ENCODE peak calls at places on chromosomes 1 and 21, in ten cellular contexts. O, R, M, D, T, G, H, S, P and J are unnamed samples.

GRCh38 chr1:202291961-202292712 is 49.6 kb downstream of the UBE2T start:
- DNase-seq in O (no peak), R (peak), M (no peak), D (no peak), T (no peak), G (no peak), H (no peak), S (peak), P (no peak), J (no peak)

GRCh38 chr21:36994501-36995189 is 11.9 kb upstream of the RIPPLY3 start:
- DNase-seq in O (no peak), R (no peak), M (no peak), D (no peak), T (no peak), G (no peak), H (peak), S (no peak), P (no peak), J (no peak)

GRCh38 chr1:156689960-156690672 is 12.9 kb upstream of the NES start:
- DNase-seq in O (no peak), R (no peak), M (no peak), D (no peak), T (peak), G (no peak), H (no peak), S (no peak), P (no peak), J (peak)

GRCh38 chr1:179263121-179263520 is 30.5 kb upstream of the SOAT1 start:
- DNase-seq in O (no peak), R (no peak), M (no peak), D (no peak), T (no peak), G (no peak), H (no peak), S (no peak), P (no peak), J (no peak)

GRCh38 chr1:226892534-226892895 is 22.1 kb downstream of the PSEN2 start:
- DNase-seq in O (no peak), R (no peak), M (no peak), D (no peak), T (no peak), G (no peak), H (no peak), S (no peak), P (no peak), J (no peak)

GRCh38 chr1:232149302-232150201 is 480.4 kb downstream of the SIPA1L2 start:
- DNase-seq in O (no peak), R (peak), M (no peak), D (no peak), T (no peak), G (no peak), H (no peak), S (no peak), P (no peak), J (no peak)

GRCh38 chr1:15756143-15757015 is 2.2 kb upstream of the FBLIM1 start:
- DNase-seq in O (no peak), R (no peak), M (no peak), D (no peak), T (no peak), G (no peak), H (no peak), S (no peak), P (no peak), J (no peak)

GRCh38 chr1:26099780-26100179 is 11.8 kb upstream of the PDIK1L start:
- DNase-seq in O (no peak), R (no peak), M (no peak), D (no peak), T (no peak), G (no peak), H (no peak), S (no peak), P (no peak), J (no peak)

GRCh38 chr21:38260426-38260825 is 3.6 kb downstream of the KCNJ15 start:
- DNase-seq in O (no peak), R (no peak), M (no peak), D (no peak), T (no peak), G (no peak), H (no peak), S (no peak), P (no peak), J (no peak)

GRCh38 chr1:159190441-159190840 is 14.2 kb upstream of the ACKR1 start:
- DNase-seq in O (no peak), R (no peak), M (no peak), D (no peak), T (no peak), G (no peak), H (no peak), S (no peak), P (no peak), J (no peak)

GRCh38 chr21:35963920-35964451 is 96.3 kb downstream of the SETD4 start:
- DNase-seq in O (no peak), R (no peak), M (no peak), D (no peak), T (no peak), G (no peak), H (no peak), S (no peak), P (no peak), J (no peak)

GRCh38 chr1:219066631-219067349 is 106.9 kb upstream of the LYPLAL1 start:
- DNase-seq in O (no peak), R (peak), M (peak), D (no peak), T (no peak), G (no peak), H (no peak), S (peak), P (no peak), J (no peak)

GRCh38 chr1:3313579-3313955 is 140.9 kb upstream of the ARHGEF16 start:
- DNase-seq in O (peak), R (peak), M (peak), D (no peak), T (peak), G (no peak), H (no peak), S (peak), P (no peak), J (no peak)

GRCh38 chr1:246526915-246527314 is 19.8 kb upstream of the SMYD3 start:
- DNase-seq in O (no peak), R (no peak), M (no peak), D (no peak), T (no peak), G (no peak), H (no peak), S (no peak), P (no peak), J (no peak)

GRCh38 chr1:68503085-68503484 is 6.2 kb upstream of the DEPDC1 start:
- DNase-seq in O (no peak), R (no peak), M (no peak), D (no peak), T (no peak), G (no peak), H (no peak), S (no peak), P (no peak), J (no peak)

GRCh38 chr1:167401260-167401873 is 117.0 kb downstream of the CD247 start:
- DNase-seq in O (no peak), R (no peak), M (peak), D (peak), T (peak), G (peak), H (peak), S (peak), P (peak), J (no peak)

GRCh38 chr1:13588946-13589345 is 5.3 kb downstream of the PDPN start:
- DNase-seq in O (no peak), R (no peak), M (no peak), D (no peak), T (no peak), G (no peak), H (no peak), S (no peak), P (no peak), J (no peak)

GRCh38 chr1:205147191-205147590 is 25.4 kb upstream of the RBBP5 start:
- DNase-seq in O (no peak), R (peak), M (no peak), D (no peak), T (no peak), G (no peak), H (no peak), S (no peak), P (no peak), J (no peak)

GRCh38 chr1:210262167-210262896 is 29.7 kb downstream of the SERTAD4 start:
- DNase-seq in O (no peak), R (no peak), M (peak), D (no peak), T (no peak), G (no peak), H (no peak), S (peak), P (no peak), J (no peak)

GRCh38 chr1:119332626-119333025 is 36.0 kb upstream of the HAO2 start:
- DNase-seq in O (no peak), R (no peak), M (no peak), D (no peak), T (no peak), G (no peak), H (no peak), S (no peak), P (no peak), J (no peak)

GRCh38 chr1:229640455-229640854 is 14.4 kb downstream of the URB2 start:
- DNase-seq in O (no peak), R (no peak), M (no peak), D (no peak), T (no peak), G (no peak), H (no peak), S (no peak), P (no peak), J (no peak)

GRCh38 chr1:32357619-32358018 is 4.7 kb downstream of the FAM229A start:
- DNase-seq in O (no peak), R (no peak), M (no peak), D (no peak), T (no peak), G (no peak), H (no peak), S (no peak), P (no peak), J (no peak)

GRCh38 chr1:89672489-89673183 is 39.7 kb downstream of the LRRC8C start:
- DNase-seq in O (no peak), R (no peak), M (no peak), D (no peak), T (no peak), G (no peak), H (no peak), S (no peak), P (no peak), J (no peak)

GRCh38 chr1:28577738-28578536 is 14.1 kb upstream of the RAB42 start:
- DNase-seq in O (no peak), R (no peak), M (no peak), D (no peak), T (no peak), G (no peak), H (no peak), S (no peak), P (no peak), J (no peak)

GRCh38 chr21:31446206-31446900 is 102.3 kb upstream of the TIAM1 start:
- DNase-seq in O (no peak), R (no peak), M (no peak), D (no peak), T (no peak), G (no peak), H (peak), S (no peak), P (no peak), J (no peak)

GRCh38 chr1:93051961-93052360 is 27.1 kb upstream of the MTF2 start:
- DNase-seq in O (no peak), R (no peak), M (no peak), D (no peak), T (no peak), G (no peak), H (no peak), S (no peak), P (no peak), J (no peak)

GRCh38 chr1:24606621-24607020 is 36.5 kb upstream of the SRRM1 start:
- DNase-seq in O (no peak), R (no peak), M (no peak), D (no peak), T (no peak), G (no peak), H (no peak), S (no peak), P (no peak), J (no peak)

GRCh38 chr1:63458750-63459149 is 64.3 kb downstream of the ITGB3BP start:
- DNase-seq in O (no peak), R (no peak), M (no peak), D (no peak), T (no peak), G (no peak), H (no peak), S (no peak), P (no peak), J (no peak)

GRCh38 chr1:224124220-224124619 is 10.3 kb downstream of the FBXO28 start:
- DNase-seq in O (no peak), R (peak), M (no peak), D (no peak), T (no peak), G (no peak), H (no peak), S (no peak), P (no peak), J (no peak)

GRCh38 chr1:5891736-5892135 is 100.5 kb downstream of the NPHP4 start:
- DNase-seq in O (no peak), R (no peak), M (no peak), D (no peak), T (no peak), G (no peak), H (no peak), S (no peak), P (no peak), J (no peak)

GRCh38 chr1:26799479-26800133 is 11.9 kb downstream of the PIGV start:
- DNase-seq in O (no peak), R (no peak), M (no peak), D (no peak), T (no peak), G (no peak), H (no peak), S (peak), P (no peak), J (no peak)

GRCh38 chr1:223887724-223888428 is 42.1 kb upstream of the TP53BP2 start:
- DNase-seq in O (no peak), R (peak), M (no peak), D (no peak), T (peak), G (no peak), H (no peak), S (peak), P (no peak), J (no peak)

GRCh38 chr21:17114019-17114418 is 398.8 kb upstream of the CXADR start:
- DNase-seq in O (no peak), R (no peak), M (no peak), D (no peak), T (no peak), G (no peak), H (no peak), S (no peak), P (no peak), J (no peak)

GRCh38 chr1:17547271-17547670 is 7.8 kb downstream of the ARHGEF10L start:
- DNase-seq in O (no peak), R (no peak), M (no peak), D (no peak), T (no peak), G (no peak), H (no peak), S (no peak), P (no peak), J (no peak)

GRCh38 chr1:897176-897575 is 26.5 kb upstream of the SAMD11 start:
- DNase-seq in O (no peak), R (no peak), M (no peak), D (no peak), T (no peak), G (no peak), H (no peak), S (no peak), P (no peak), J (no peak)

GRCh38 chr1:55322842-55323241 is 107.7 kb upstream of the USP24 start:
- DNase-seq in O (no peak), R (no peak), M (no peak), D (no peak), T (no peak), G (no peak), H (no peak), S (no peak), P (no peak), J (no peak)

GRCh38 chr21:14869984-14870840 is 194.6 kb downstream of the NRIP1 start:
- DNase-seq in O (no peak), R (no peak), M (no peak), D (no peak), T (no peak), G (no peak), H (no peak), S (no peak), P (no peak), J (no peak)

GRCh38 chr1:201026746-201027145 is 3.2 kb upstream of the KIF21B start:
- DNase-seq in O (no peak), R (no peak), M (no peak), D (no peak), T (no peak), G (no peak), H (no peak), S (no peak), P (no peak), J (no peak)

GRCh38 chr1:50955116-50955515 is 5.0 kb downstream of the FAF1 start:
- DNase-seq in O (no peak), R (no peak), M (no peak), D (no peak), T (no peak), G (no peak), H (no peak), S (no peak), P (peak), J (no peak)

GRCh38 chr1:35120458-35121133 is 41.4 kb downstream of the ZMYM1 start:
- DNase-seq in O (no peak), R (no peak), M (no peak), D (peak), T (no peak), G (peak), H (no peak), S (no peak), P (peak), J (no peak)

DNA sequence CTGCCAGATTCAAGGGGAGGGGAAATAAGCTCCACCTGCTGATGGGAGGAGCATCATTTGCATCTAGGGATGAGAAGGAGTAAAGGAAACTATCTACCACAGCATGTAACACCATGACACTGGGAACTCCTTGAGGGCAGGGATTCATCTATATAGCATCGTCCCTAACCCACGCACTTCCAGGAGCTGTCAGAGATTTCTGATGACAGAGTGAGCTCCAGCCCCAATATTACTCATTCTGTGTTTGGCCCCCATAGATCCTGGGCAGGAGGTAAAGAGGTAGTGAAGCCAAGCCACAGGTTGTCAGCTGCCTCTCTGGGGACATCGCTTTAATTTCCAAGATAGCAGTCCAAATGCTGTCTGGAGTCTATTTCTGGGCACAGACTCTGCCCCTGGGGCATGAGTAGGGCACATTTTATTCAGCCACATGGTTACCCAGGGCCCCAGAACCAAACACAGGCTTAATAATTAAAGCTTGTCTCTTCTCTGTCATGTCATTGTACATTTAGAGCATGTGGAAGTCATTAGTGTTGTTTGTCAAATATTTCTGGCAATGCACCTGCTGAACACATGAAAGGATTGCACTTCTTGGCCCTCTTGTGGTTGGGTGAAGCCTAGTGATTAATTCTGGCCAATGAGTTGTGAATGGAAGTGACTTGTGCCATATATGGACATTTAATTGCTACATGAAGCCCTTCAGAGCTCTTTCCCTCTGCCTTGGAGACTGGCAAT is 105.9 kb upstream of the POU3F1 start:
- DNase-seq in O (no peak), R (no peak), M (no peak), D (no peak), T (no peak), G (no peak), H (no peak), S (no peak), P (no peak), J (no peak)
- TF ChIP-seq CTCF in O (no peak), R (no peak), M (no peak), D (no peak), T (no peak), G (no peak), H (no peak), S (no peak), P (peak), J (no peak)

GRCh38 chr1:9539829-9540550 is 725 bp downstream of the SLC25A33 start:
- DNase-seq in O (no peak), R (no peak), M (peak), D (peak), T (peak), G (peak), H (peak), S (peak), P (peak), J (peak)

GRCh38 chr1:9538669-9539164 is 548 bp upstream of the SLC25A33 start:
- DNase-seq in O (no peak), R (no peak), M (no peak), D (no peak), T (peak), G (no peak), H (no peak), S (no peak), P (no peak), J (no peak)

GRCh38 chr1:9536301-9536700 is 3.0 kb upstream of the SLC25A33 start:
- DNase-seq in O (no peak), R (no peak), M (no peak), D (no peak), T (no peak), G (no peak), H (no peak), S (no peak), P (no peak), J (no peak)

GRCh38 chr1:9537863-9538668 is 1.2 kb upstream of the SLC25A33 start:
- DNase-seq in O (no peak), R (no peak), M (no peak), D (no peak), T (no peak), G (no peak), H (no peak), S (no peak), P (no peak), J (no peak)

GRCh38 chr1:9539165-9539828 is at the start of gene SLC25A33:
- DNase-seq in O (peak), R (peak), M (peak), D (peak), T (peak), G (peak), H (peak), S (peak), P (peak), J (peak)
- TF ChIP-seq CTCF in O (no peak), R (no peak), M (no peak), D (no peak), T (no peak), G (no peak), H (no peak), S (no peak), P (no peak), J (no peak)

DNA sequence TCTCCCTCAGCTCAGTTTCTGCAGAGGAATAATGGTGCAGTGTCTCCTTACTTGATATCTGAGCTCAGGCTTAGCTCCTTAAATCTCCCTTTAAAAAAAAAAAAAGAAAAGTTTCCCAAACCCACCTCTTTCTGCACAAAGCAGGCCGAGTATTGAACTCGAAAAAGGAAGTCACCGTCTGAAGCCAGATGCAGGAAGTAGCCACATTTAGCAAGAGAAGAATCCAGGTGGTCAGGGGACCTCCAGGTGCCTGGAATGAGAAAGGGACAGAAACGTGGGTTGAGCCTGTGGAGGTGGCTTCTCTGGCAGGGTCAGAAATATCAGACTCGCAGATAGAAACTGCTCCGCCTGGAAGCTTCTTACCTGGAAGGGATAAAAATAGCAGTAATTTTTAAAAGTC is 46.2 kb upstream of the TARDBP start:
- DNase-seq in O (no peak), R (no peak), M (no peak), D (no peak), T (no peak), G (no peak), H (no peak), S (no peak), P (no peak), J (no peak)
- TF ChIP-seq CTCF in O (no peak), R (no peak), M (no peak), D (no peak), T (no peak), G (no peak), H (no peak), S (no peak), P (no peak), J (no peak)

DNA sequence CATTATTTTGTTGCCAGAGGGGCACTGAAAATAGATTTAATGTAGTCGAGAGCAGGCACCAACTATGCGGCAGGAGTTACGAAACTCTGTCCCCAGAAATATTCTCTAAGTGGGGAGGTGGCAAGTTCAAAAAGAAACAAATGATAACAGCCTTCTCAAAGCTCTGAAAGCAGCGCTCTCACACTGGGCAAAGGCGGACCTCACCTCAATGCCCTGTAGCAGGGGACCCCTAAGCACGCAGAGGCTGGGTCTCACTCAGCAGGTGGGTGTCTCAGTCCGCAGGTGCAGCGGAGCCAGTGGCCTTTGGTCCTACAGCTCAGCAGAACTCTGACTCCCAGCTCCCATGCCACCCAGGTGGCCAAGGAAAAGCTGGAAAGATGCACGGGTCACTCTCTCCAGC is 21.8 kb upstream of the TMPRSS2 start:
- DNase-seq in O (no peak), R (no peak), M (no peak), D (no peak), T (no peak), G (no peak), H (no peak), S (no peak), P (no peak), J (no peak)
- TF ChIP-seq CTCF in O (no peak), R (no peak), M (no peak), D (no peak), T (no peak), G (no peak), H (no peak), S (no peak), P (no peak), J (no peak)